ENCODE peak calls at places on chromosomes 1 and 21, in eight cellular contexts. X, A, L, Y, V, K, R and M are unnamed samples.
A peak's percentile ranks its signal among the peaks of the same experiment; 100 is the strongest.

GRCh38 chr1:151158311-151158710 is 1.9 kb downstream of the TNFAIP8L2 start:
- DNase-seq in L (no peak), A (no peak), Y (no peak), V (no peak), K (no peak), X (no peak), R (no peak), M (no peak)

GRCh38 chr1:243490748-243491686 is 235.2 kb downstream of the SDCCAG8 start:
- DNase-seq in L (no peak), R (no peak), K (no peak), V (no peak), Y (peak; percentile 12), X (no peak), A (no peak), M (no peak)

GRCh38 chr1:18414872-18415447 is 65.8 kb upstream of the KLHDC7A start:
- DNase-seq in A (no peak), V (no peak), K (no peak), L (no peak), X (no peak), Y (no peak), R (no peak), M (no peak)

GRCh38 chr21:42939581-42940413 is 14.4 kb upstream of the ERVH48-1 start:
- DNase-seq in A (no peak), R (peak; percentile 68), V (no peak), K (no peak), X (peak; percentile 89), Y (peak; percentile 93), L (no peak), M (peak; percentile 80)

GRCh38 chr1:32888134-32888533 is 1.8 kb downstream of the HPCA start:
- DNase-seq in L (no peak), R (no peak), A (no peak), Y (no peak), V (no peak), X (no peak), K (no peak), M (no peak)

GRCh38 chr1:41689596-41689995 is 205.1 kb upstream of the EDN2 start:
- DNase-seq in L (no peak), K (no peak), X (no peak), Y (no peak), V (no peak), A (peak; percentile 66), R (no peak), M (no peak)

GRCh38 chr1:212261361-212261929 is 23.8 kb upstream of the PPP2R5A start:
- DNase-seq in A (no peak), X (no peak), L (no peak), K (no peak), V (no peak), R (no peak), Y (no peak), M (peak; percentile 61)

GRCh38 chr1:233518344-233518743 is 95.6 kb upstream of the KCNK1 start:
- DNase-seq in K (no peak), A (no peak), X (peak; percentile 65), V (peak; percentile 60), R (no peak), Y (peak; percentile 64), L (no peak), M (no peak)

GRCh38 chr1:63000508-63000907 is 216.6 kb downstream of the ATG4C start:
- DNase-seq in L (no peak), V (no peak), X (no peak), K (no peak), R (no peak), A (no peak), Y (no peak), M (no peak)

GRCh38 chr1:940121-941026 is 16.7 kb downstream of the SAMD11 start:
- DNase-seq in X (peak; percentile 59), Y (peak; percentile 59), L (no peak), A (peak; percentile 28), K (no peak), V (peak; percentile 80), R (no peak), M (no peak)

GRCh38 chr1:54229281-54229891 is 29.4 kb downstream of the MRPL37 start:
- DNase-seq in A (no peak), Y (peak; percentile 77), R (no peak), K (no peak), L (no peak), X (peak; percentile 92), V (no peak), M (no peak)

GRCh38 chr21:41827951-41828883 is 50.9 kb downstream of the PRDM15 start:
- DNase-seq in V (no peak), A (no peak), R (no peak), L (no peak), K (no peak), Y (no peak), X (no peak), M (no peak)

GRCh38 chr1:199269241-199269640 is 630.4 kb downstream of the PTPRC start:
- DNase-seq in X (no peak), K (no peak), V (no peak), R (no peak), Y (no peak), L (no peak), A (no peak), M (no peak)

GRCh38 chr1:22509815-22510214 is 53.5 kb upstream of the EPHA8 start:
- DNase-seq in X (no peak), A (no peak), K (no peak), R (no peak), L (no peak), V (no peak), Y (no peak), M (no peak)

GRCh38 chr1:226717256-226717909 is 21.7 kb downstream of the ITPKB start:
- DNase-seq in K (no peak), A (no peak), X (peak; percentile 71), V (no peak), L (no peak), R (no peak), Y (peak; percentile 34), M (no peak)

GRCh38 chr21:20822559-20823133 is 175.6 kb upstream of the NCAM2 start:
- DNase-seq in Y (no peak), L (no peak), A (no peak), R (no peak), K (no peak), X (no peak), V (no peak), M (no peak)

GRCh38 chr1:55012661-55013060 is 13.9 kb downstream of the BSND start:
- DNase-seq in Y (no peak), L (no peak), V (no peak), R (no peak), K (no peak), A (no peak), X (no peak), M (no peak)

GRCh38 chr1:9075023-9075422 is 5.6 kb upstream of the SLC2A5 start:
- DNase-seq in K (no peak), L (no peak), X (no peak), R (no peak), A (no peak), Y (no peak), V (no peak), M (no peak)

GRCh38 chr1:192477630-192478029 is 97.9 kb upstream of the RGS1 start:
- DNase-seq in K (no peak), A (no peak), X (peak; percentile 33), L (no peak), Y (no peak), V (no peak), R (no peak), M (no peak)

GRCh38 chr1:230350208-230350921 is 75.8 kb downstream of the PGBD5 start:
- DNase-seq in R (no peak), Y (peak; percentile 79), V (no peak), X (peak; percentile 47), A (no peak), K (no peak), L (no peak), M (peak; percentile 55)

GRCh38 chr1:37673920-37674319 is 18.4 kb upstream of the CDCA8 start:
- DNase-seq in K (no peak), Y (no peak), L (peak; percentile 38), X (no peak), A (no peak), V (no peak), R (no peak), M (no peak)

GRCh38 chr1:107432108-107432507 is 291.3 kb downstream of the NTNG1 start:
- DNase-seq in Y (no peak), R (no peak), A (no peak), K (no peak), L (no peak), X (no peak), V (no peak), M (no peak)

GRCh38 chr1:44513111-44513510 is 108.1 kb downstream of the RNF220 start:
- DNase-seq in A (no peak), X (no peak), L (no peak), Y (no peak), V (no peak), K (no peak), R (no peak), M (no peak)

GRCh38 chr1:103106426-103107321 is 1.6 kb downstream of the COL11A1 start:
- DNase-seq in Y (peak; percentile 35), R (peak; percentile 19), A (peak; percentile 32), V (peak; percentile 46), L (no peak), K (no peak), X (peak; percentile 59), M (no peak)

GRCh38 chr1:102182603-102183260 is 186.0 kb upstream of the OLFM3 start:
- DNase-seq in R (no peak), V (no peak), Y (no peak), L (no peak), A (no peak), K (no peak), X (no peak), M (no peak)